ENCODE peak calls at places on chromosomes 2 and 18, in eight cellular contexts. O is tibial artery; E is naive thymus-derived CD4-positive, alpha-beta T cell; I is heart left ventricle; M is GM23248; F is GM12878; L is SK-N-MC; G is CD4-positive, alpha-beta T cell. N is an unnamed sample.
A peak's percentile ranks its signal among the peaks of the same experiment; 100 is the strongest.

GRCh38 chr2:154623819-154624218 is 74.7 kb upstream of the KCNJ3 start:
- DNase-seq in O (no peak), E (no peak), I (peak; percentile 18), M (peak; percentile 36), F (no peak), L (no peak), G (no peak), N (peak; percentile 22)

GRCh38 chr2:68789603-68790002 is 55.0 kb downstream of the ARHGAP25 start:
- DNase-seq in O (no peak), E (no peak), I (no peak), M (no peak), F (peak; percentile 97), L (no peak), G (no peak), N (no peak)

GRCh38 chr18:62118324-62118723 is 68.5 kb downstream of the PIGN start:
- DNase-seq in O (no peak), E (no peak), I (no peak), M (peak; percentile 73), F (no peak), L (no peak), G (no peak), N (no peak)

GRCh38 chr2:84846732-84847131 is 34.2 kb downstream of the TRABD2A start:
- DNase-seq in O (no peak), E (no peak), I (no peak), M (peak; percentile 56), F (no peak), L (no peak), G (no peak), N (peak; percentile 60)

GRCh38 chr2:233818639-233819621 is 35.4 kb downstream of the HJURP start:
- DNase-seq in O (peak; percentile 40), E (no peak), I (no peak), M (no peak), F (no peak), L (no peak), G (peak; percentile 25), N (no peak)

GRCh38 chr2:149125031-149125725 is 86.7 kb downstream of the LYPD6B start:
- DNase-seq in O (no peak), E (no peak), I (no peak), M (no peak), F (no peak), L (no peak), G (no peak), N (peak; percentile 75)

GRCh38 chr18:68757121-68757520 is 40.8 kb upstream of the CCDC102B start:
- DNase-seq in O (no peak), E (no peak), I (no peak), M (no peak), F (no peak), L (no peak), G (no peak), N (no peak)

GRCh38 chr18:36732264-36732663 is 96.5 kb downstream of the TPGS2 start:
- DNase-seq in O (no peak), E (no peak), I (no peak), M (no peak), F (no peak), L (no peak), G (no peak), N (no peak)

GRCh38 chr2:122423934-122424333 is 668.5 kb downstream of the TSN start:
- DNase-seq in O (no peak), E (no peak), I (no peak), M (no peak), F (no peak), L (no peak), G (no peak), N (no peak)

GRCh38 chr2:178237488-178238143 is 43.3 kb downstream of the OSBPL6 start:
- DNase-seq in O (no peak), E (no peak), I (no peak), M (peak; percentile 17), F (no peak), L (no peak), G (no peak), N (no peak)

GRCh38 chr2:70557171-70557838 is 3.7 kb upstream of the TGFA start:
- DNase-seq in O (no peak), E (no peak), I (no peak), M (no peak), F (no peak), L (no peak), G (no peak), N (peak; percentile 78)

GRCh38 chr2:42123426-42123825 is 45.7 kb upstream of the EML4 start:
- DNase-seq in O (no peak), E (no peak), I (no peak), M (no peak), F (no peak), L (no peak), G (no peak), N (no peak)

GRCh38 chr18:3012306-3012919 is 531 bp downstream of the LPIN2 start:
- DNase-seq in O (peak; percentile 80), E (peak; percentile 47), I (peak; percentile 54), M (peak; percentile 72), F (no peak), L (no peak), G (peak; percentile 56), N (peak; percentile 50)

GRCh38 chr2:105328281-105329196 is 996 bp downstream of the TGFBRAP1 start:
- DNase-seq in O (peak; percentile 69), E (peak; percentile 12), I (peak; percentile 24), M (peak; percentile 23), F (no peak), L (no peak), G (no peak), N (peak; percentile 54)

GRCh38 chr18:79454034-79454735 is 58.5 kb downstream of the NFATC1 start:
- DNase-seq in O (no peak), E (no peak), I (peak; percentile 65), M (peak; percentile 14), F (no peak), L (no peak), G (no peak), N (no peak)

GRCh38 chr2:152062130-152063091 is 36.4 kb downstream of the CACNB4 start:
- DNase-seq in O (peak; percentile 71), E (no peak), I (peak; percentile 30), M (peak; percentile 92), F (no peak), L (no peak), G (no peak), N (no peak)

GRCh38 chr2:204665244-204665643 is 120.0 kb downstream of the PARD3B start:
- DNase-seq in O (no peak), E (no peak), I (no peak), M (peak; percentile 57), F (no peak), L (no peak), G (no peak), N (no peak)

GRCh38 chr18:45324489-45325111 is 290.7 kb upstream of the SLC14A2 start:
- DNase-seq in O (peak; percentile 92), E (no peak), I (no peak), M (peak; percentile 91), F (no peak), L (no peak), G (no peak), N (peak; percentile 22)

GRCh38 chr18:8635087-8635486 is 25.9 kb downstream of the RAB12 start:
- DNase-seq in O (no peak), E (no peak), I (no peak), M (peak; percentile 42), F (no peak), L (no peak), G (no peak), N (no peak)

GRCh38 chr2:69776886-69777777 is 35.2 kb downstream of the ANXA4 start:
- DNase-seq in O (no peak), E (no peak), I (no peak), M (no peak), F (no peak), L (no peak), G (no peak), N (no peak)

GRCh38 chr2:230796280-230796862 is 68.4 kb upstream of the ITM2C start:
- DNase-seq in O (no peak), E (no peak), I (no peak), M (peak; percentile 81), F (no peak), L (no peak), G (no peak), N (no peak)

GRCh38 chr2:28224648-28225471 is 167.8 kb upstream of the FOSL2 start:
- DNase-seq in O (no peak), E (no peak), I (no peak), M (peak; percentile 82), F (no peak), L (peak; percentile 37), G (no peak), N (peak; percentile 34)

GRCh38 chr2:74001121-74001520 is 16.4 kb downstream of the TET3 start:
- DNase-seq in O (peak; percentile 42), E (no peak), I (no peak), M (peak; percentile 39), F (no peak), L (no peak), G (no peak), N (no peak)

GRCh38 chr2:230657906-230658305 is 54.7 kb upstream of the CAB39 start:
- DNase-seq in O (no peak), E (no peak), I (no peak), M (no peak), F (no peak), L (no peak), G (no peak), N (no peak)

GRCh38 chr2:121133551-121134319 is 151.3 kb downstream of the TFCP2L1 start:
- DNase-seq in O (no peak), E (no peak), I (no peak), M (no peak), F (no peak), L (no peak), G (no peak), N (no peak)

GRCh38 chr2:17303054-17303453 is 215.2 kb downstream of the RAD51AP2 start:
- DNase-seq in O (no peak), E (no peak), I (no peak), M (peak; percentile 52), F (no peak), L (no peak), G (no peak), N (no peak)
- H3K27ac ChIP-seq in O (no peak overlapping the region), E (no peak overlapping the region), I (no peak overlapping the region), M (no peak overlapping the region), F (no peak overlapping the region), L (no peak overlapping the region), G (no peak overlapping the region), N (no peak overlapping the region)

DNA sequence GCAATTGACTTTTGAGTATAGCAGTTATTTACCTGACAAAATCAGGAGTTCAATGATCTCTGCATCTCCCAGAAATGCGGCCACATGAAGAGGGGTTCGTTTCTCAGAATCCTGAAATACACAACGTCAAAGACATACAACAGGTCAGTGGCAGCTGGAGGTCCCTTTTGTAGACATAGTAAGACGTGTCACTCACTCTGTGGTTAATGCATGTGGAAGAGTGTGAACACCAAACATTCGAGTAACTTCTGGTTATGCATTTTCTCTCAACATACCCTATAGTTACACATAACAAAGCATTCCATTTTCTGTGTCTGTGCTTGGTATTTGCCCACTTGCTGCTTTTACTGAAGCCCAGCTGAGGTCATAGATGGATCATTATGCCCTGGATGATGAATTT is 163.6 kb downstream of the ANKRD44 start:
- DNase-seq in O (no peak), E (no peak), I (no peak), M (no peak), F (no peak), L (no peak), G (no peak), N (no peak)
- H3K27ac ChIP-seq in O (no peak overlapping the region), E (peak overlapping the region; percentile 47), I (no peak overlapping the region), M (no peak overlapping the region), F (no peak overlapping the region), L (no peak overlapping the region), G (peak overlapping the region; percentile 36), N (no peak overlapping the region)

GRCh38 chr2:15184491-15184890 is 376.6 kb downstream of the NBAS start:
- DNase-seq in O (no peak), E (no peak), I (no peak), M (no peak), F (no peak), L (no peak), G (no peak), N (no peak)
- H3K27ac ChIP-seq in O (no peak overlapping the region), E (no peak overlapping the region), I (no peak overlapping the region), M (no peak overlapping the region), F (no peak overlapping the region), L (no peak overlapping the region), G (no peak overlapping the region), N (no peak overlapping the region)

GRCh38 chr2:150909090-150909489 is 352.6 kb downstream of the RBM43 start:
- DNase-seq in O (no peak), E (no peak), I (no peak), M (no peak), F (no peak), L (no peak), G (no peak), N (no peak)
- H3K27ac ChIP-seq in O (no peak overlapping the region), E (no peak overlapping the region), I (no peak overlapping the region), M (no peak overlapping the region), F (no peak overlapping the region), L (no peak overlapping the region), G (no peak overlapping the region), N (no peak overlapping the region)

N was measured in colonic mucosa.